ENCODE peak calls at places on chromosomes 13 and 19, in nine cellular contexts. L is HCT116, E is brain microvascular endothelial cell, X is astrocyte of the cerebellum, U is left ventricle myocardium inferior, A is Caco-2, R is adrenal gland, J is PC-3, H is endodermal cell. B is an unnamed sample.
A peak's percentile ranks its signal among the peaks of the same experiment; 100 is the strongest.

GRCh38 chr19:33022472-33023116 is 42.1 kb downstream of the RHPN2 start:
- DNase-seq in L (no peak), E (no peak), X (no peak), U (no peak), A (peak; percentile 51), R (no peak), J (no peak), H (peak; percentile 93), B (no peak)

GRCh38 chr19:2624537-2625091 is 77.9 kb downstream of the GNG7 start:
- DNase-seq in L (no peak), E (no peak), X (no peak), U (peak; percentile 74), A (peak; percentile 46), R (peak; percentile 82), J (no peak), H (peak; percentile 91), B (no peak)

GRCh38 chr13:55576389-55576788 is 1564.3 kb upstream of the PRR20A start:
- DNase-seq in L (no peak), E (no peak), X (no peak), U (no peak), A (no peak), R (no peak), J (no peak), H (peak; percentile 67), B (no peak)

GRCh38 chr13:98658131-98658530 is 81.2 kb upstream of the STK24 start:
- DNase-seq in L (no peak), E (no peak), X (no peak), U (no peak), A (no peak), R (no peak), J (no peak), H (no peak), B (no peak)

GRCh38 chr13:69683921-69684663 is 423.5 kb upstream of the ATXN8OS start:
- DNase-seq in L (no peak), E (no peak), X (no peak), U (no peak), A (no peak), R (no peak), J (no peak), H (peak; percentile 40), B (no peak)

GRCh38 chr19:8150178-8150865 is 930 bp upstream of the FBN3 start:
- DNase-seq in L (no peak), E (no peak), X (no peak), U (no peak), A (no peak), R (no peak), J (no peak), H (no peak), B (no peak)

GRCh38 chr13:25770601-25771000 is 281.2 kb downstream of the SHISA2 start:
- DNase-seq in L (no peak), E (no peak), X (no peak), U (no peak), A (no peak), R (no peak), J (no peak), H (no peak), B (no peak)

GRCh38 chr13:71828564-71828963 is 38.4 kb downstream of the DACH1 start:
- DNase-seq in L (no peak), E (no peak), X (no peak), U (no peak), A (no peak), R (no peak), J (no peak), H (no peak), B (no peak)

GRCh38 chr19:55352040-55352439 is 2.5 kb downstream of the COX6B2 start:
- DNase-seq in L (peak; percentile 19), E (no peak), X (no peak), U (no peak), A (no peak), R (no peak), J (peak; percentile 89), H (no peak), B (no peak)

GRCh38 chr19:9183000-9183399 is 4.2 kb downstream of the OR7D2 start:
- DNase-seq in L (no peak), E (no peak), X (no peak), U (no peak), A (no peak), R (no peak), J (no peak), H (no peak), B (no peak)

GRCh38 chr19:4455742-4456565 is 1.6 kb downstream of the UBXN6 start:
- DNase-seq in L (no peak), E (peak; percentile 54), X (peak; percentile 60), U (peak; percentile 78), A (no peak), R (peak; percentile 95), J (peak; percentile 41), H (peak; percentile 56), B (no peak)

GRCh38 chr19:49881672-49882394 is 4.3 kb downstream of the TBC1D17 start:
- DNase-seq in L (no peak), E (no peak), X (no peak), U (no peak), A (peak; percentile 65), R (peak; percentile 54), J (peak; percentile 20), H (peak; percentile 85), B (no peak)

GRCh38 chr19:34104099-34104498 is 68.2 kb upstream of the LSM14A start:
- DNase-seq in L (no peak), E (no peak), X (no peak), U (no peak), A (no peak), R (no peak), J (no peak), H (no peak), B (no peak)

GRCh38 chr19:13834308-13834790 is 39.1 kb downstream of the ZSWIM4 start:
- DNase-seq in L (no peak), E (no peak), X (no peak), U (no peak), A (no peak), R (peak; percentile 65), J (peak; percentile 94), H (peak; percentile 50), B (no peak)

GRCh38 chr13:59607172-59607571 is 556.6 kb downstream of the DIAPH3 start:
- DNase-seq in L (no peak), E (no peak), X (no peak), U (no peak), A (no peak), R (no peak), J (no peak), H (no peak), B (no peak)

GRCh38 chr19:11069451-11070009 is 19.7 kb upstream of the LDLR start:
- DNase-seq in L (no peak), E (no peak), X (no peak), U (no peak), A (no peak), R (no peak), J (no peak), H (peak; percentile 63), B (no peak)

GRCh38 chr13:40231311-40231710 is 435.1 kb downstream of the FOXO1 start:
- DNase-seq in L (no peak), E (no peak), X (no peak), U (no peak), A (no peak), R (no peak), J (no peak), H (no peak), B (no peak)

GRCh38 chr13:40668335-40668734 is 1.9 kb upstream of the FOXO1 start:
- DNase-seq in L (no peak), E (no peak), X (no peak), U (peak; percentile 62), A (no peak), R (no peak), J (no peak), H (peak; percentile 73), B (no peak)

DNA sequence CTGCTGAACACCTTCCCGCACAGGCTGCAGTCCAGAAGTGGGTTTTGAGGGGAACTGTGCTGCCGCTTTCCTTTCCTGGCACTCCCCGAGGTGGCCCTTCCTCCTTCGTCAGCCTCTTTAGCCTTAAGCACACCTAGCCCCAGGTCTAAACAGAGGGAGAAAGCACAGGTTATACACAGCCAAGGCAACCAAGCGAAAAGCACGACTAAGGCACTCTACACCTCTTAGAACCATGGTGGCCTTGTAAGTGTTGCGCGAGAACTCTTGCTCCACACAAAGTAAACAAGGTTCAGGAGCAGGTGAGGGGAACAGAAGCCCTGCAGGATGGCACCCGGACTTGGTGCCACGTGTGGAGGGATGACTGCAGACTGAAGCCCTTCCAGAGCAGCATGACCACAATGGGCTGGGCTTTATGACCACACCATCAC is 23.6 kb downstream of the ZNF541 start:
- DNase-seq in L (no peak), E (no peak), X (no peak), U (no peak), A (no peak), R (no peak), J (no peak), H (no peak), B (no peak)
- H3K4me3 ChIP-seq in L (no peak overlapping the region), E (no peak overlapping the region), X (no peak overlapping the region), U (no peak overlapping the region), A (no peak overlapping the region), R (no peak overlapping the region), J (no peak overlapping the region), H (no peak overlapping the region), B (no peak overlapping the region)

DNA sequence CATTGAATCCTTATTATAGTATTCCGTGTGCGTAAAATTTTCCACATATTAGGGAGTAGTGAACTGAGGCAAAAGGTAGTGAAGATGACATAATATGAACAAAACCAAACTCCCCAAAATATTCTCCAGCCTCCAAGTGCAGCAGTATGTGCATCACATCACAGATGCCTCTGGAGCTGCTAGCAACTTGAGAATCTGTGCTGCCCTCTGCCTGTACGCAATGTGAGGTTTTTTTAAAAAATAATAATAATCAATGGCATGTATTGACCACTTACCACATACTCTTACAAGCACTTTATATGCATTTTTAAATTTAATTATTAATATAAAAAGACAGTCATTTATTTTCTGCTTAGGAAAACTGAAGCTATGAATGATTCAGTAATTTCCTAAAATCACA is 583.0 kb upstream of the SPRY2 start:
- DNase-seq in L (no peak), E (no peak), X (no peak), U (no peak), A (no peak), R (no peak), J (no peak), H (no peak), B (no peak)
- TF ChIP-seq CTCF in L (no peak), E (peak; percentile 19), X (peak; percentile 19), U (peak; percentile 48), A (peak; percentile 42), R (no peak), J (peak; percentile 27), H (peak; percentile 63), B (no peak)

GRCh38 chr19:45779231-45780145 is 2.8 kb downstream of the DMPK start:
- DNase-seq in L (peak; percentile 87), E (no peak), X (no peak), U (peak; percentile 78), A (peak; percentile 95), R (peak; percentile 97), J (peak; percentile 86), H (peak; percentile 100), B (no peak)
- H3K4me3 ChIP-seq in L (peak overlapping the region; percentile 59), E (no peak overlapping the region), X (no peak overlapping the region), U (peak overlapping the region; percentile 75), A (peak overlapping the region; percentile 36), R (no peak overlapping the region), J (peak overlapping the region; percentile 68), H (peak overlapping the region; percentile 63), B (no peak overlapping the region)

GRCh38 chr19:31015778-31016177 is 333.5 kb downstream of the TSHZ3 start:
- DNase-seq in L (no peak), E (no peak), X (no peak), U (no peak), A (no peak), R (no peak), J (no peak), H (no peak), B (no peak)
- TF ChIP-seq CTCF in L (no peak), E (no peak), X (no peak), U (no peak), A (no peak), R (no peak), J (no peak), H (no peak), B (no peak)

B was measured in HFF-Myc.